ENCODE peak calls at places on chromosomes 2 and 18, in eight cellular contexts. S, Y, W, E, A, L, X and T are unnamed samples. For H3K4me1, the result is how much of the 10 kb centered on the place peaks cover.

GRCh38 chr18:42644729-42645131 is 470.8 kb downstream of the RIT2 start:
- DNase-seq in S (peak), E (no peak), L (no peak), Y (peak), W (no peak), A (no peak), X (no peak), T (no peak)

GRCh38 chr2:201220102-201220570 is 37.2 kb downstream of the CASP10 start:
- DNase-seq in L (peak), Y (peak), E (no peak), S (no peak), X (peak), A (no peak), W (no peak), T (no peak)

GRCh38 chr2:49755777-49756176 is 601.5 kb upstream of the FSHR start:
- DNase-seq in A (no peak), X (no peak), E (no peak), S (no peak), L (no peak), W (no peak), Y (no peak), T (no peak)

GRCh38 chr2:182283512-182283911 is 143.3 kb downstream of the PDE1A start:
- DNase-seq in Y (peak), L (no peak), X (no peak), A (no peak), S (peak), E (no peak), W (no peak), T (no peak)

GRCh38 chr2:239853121-239853520 is 172.0 kb downstream of the NDUFA10 start:
- DNase-seq in W (no peak), A (no peak), Y (no peak), E (no peak), L (no peak), X (no peak), S (no peak), T (peak)

GRCh38 chr18:33821503-33821902 is 243.5 kb downstream of the ASXL3 start:
- DNase-seq in L (no peak), X (no peak), Y (peak), W (no peak), A (no peak), S (peak), E (no peak), T (no peak)

GRCh38 chr18:21099442-21099841 is 12.2 kb downstream of the ROCK1 start:
- DNase-seq in S (no peak), X (no peak), L (no peak), A (no peak), Y (no peak), E (no peak), W (no peak), T (no peak)

GRCh38 chr2:96264656-96265348 is 995 bp downstream of the TMEM127 start:
- DNase-seq in A (no peak), L (no peak), W (no peak), E (no peak), S (no peak), X (no peak), Y (peak), T (no peak)

DNA sequence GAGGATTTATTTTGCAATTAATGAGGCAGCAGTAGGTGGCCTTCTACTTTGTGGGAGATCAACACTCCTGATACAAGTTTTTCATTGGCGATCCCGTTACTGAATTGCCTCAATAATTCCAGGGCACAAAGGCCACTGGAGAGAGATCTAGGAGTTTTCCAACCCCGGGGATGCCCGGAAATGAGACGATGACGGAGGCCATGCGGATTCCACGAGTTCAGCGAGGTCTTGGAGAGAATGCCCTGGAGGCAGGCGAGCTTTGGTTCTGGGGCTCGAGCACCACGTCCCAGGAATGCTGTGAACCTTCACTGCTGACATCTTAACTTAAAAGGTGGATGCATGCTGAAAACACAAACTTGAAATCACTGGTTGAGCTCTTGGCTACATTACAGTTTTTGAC is 74.2 kb downstream of the LDLRAD4 start:
- DNase-seq in S (no peak), E (no peak), W (no peak), Y (no peak), A (no peak), X (no peak), L (no peak), T (no peak)
- H3K4me1 ChIP-seq in S (under half), E (under half), W (under half), Y (under half), A (under half), X (under half), L (under half), T (under half)

GRCh38 chr2:85839461-85839860 is 49.3 kb downstream of the ST3GAL5 start:
- DNase-seq in A (no peak), W (no peak), L (no peak), X (no peak), E (no peak), S (no peak), Y (no peak), T (peak)
- H3K4me3 ChIP-seq in A (no peak), W (no peak), L (no peak), X (no peak), E (no peak), S (no peak), Y (no peak), T (no peak)

GRCh38 chr2:135050132-135050531 is 2.0 kb upstream of the RAB3GAP1 start:
- DNase-seq in E (no peak), W (no peak), L (no peak), Y (no peak), S (no peak), X (no peak), A (no peak), T (no peak)
- H3K4me1 ChIP-seq in E (under half), W (under half), L (under half), Y (under half), S (under half), X (half or more), A (under half), T (under half)

GRCh38 chr2:161424179-161424763 is 8.2 kb downstream of the TBR1 start:
- DNase-seq in X (no peak), Y (no peak), W (no peak), S (no peak), L (no peak), A (peak), E (no peak), T (no peak)
- H3K4me3 ChIP-seq in X (peak), Y (no peak), W (peak), S (no peak), L (no peak), A (peak), E (no peak), T (peak)

DNA sequence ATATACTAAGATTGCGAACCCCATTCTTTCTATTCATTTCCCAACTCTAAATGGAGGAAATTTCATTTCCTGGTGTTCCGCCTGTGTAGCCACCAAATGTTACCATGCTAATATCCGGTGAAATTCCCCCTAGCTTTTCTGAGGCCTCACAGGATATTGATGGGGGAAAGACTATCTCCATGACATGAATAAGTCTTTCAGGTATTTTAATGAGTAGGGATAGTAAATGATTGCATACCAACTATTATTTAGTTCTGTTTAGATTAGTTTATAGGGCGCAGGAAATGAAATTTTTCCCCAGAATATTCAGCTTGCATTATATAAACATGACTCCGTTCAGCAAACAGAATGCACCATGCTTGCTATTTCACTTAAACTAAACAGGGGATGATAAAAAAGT is 55.4 kb downstream of the COL5A2 start:
- DNase-seq in E (no peak), L (no peak), Y (peak), X (no peak), W (no peak), S (no peak), A (no peak), T (no peak)
- H3K4me1 ChIP-seq in E (under half), L (under half), Y (under half), X (under half), W (under half), S (under half), A (under half), T (under half)

GRCh38 chr2:235496239-235496621 is 2.4 kb downstream of the AGAP1 start:
- DNase-seq in E (no peak), L (no peak), W (no peak), X (no peak), Y (peak), A (no peak), S (peak), T (no peak)
- H3K4me3 ChIP-seq in E (peak), L (no peak), W (peak), X (peak), Y (peak), A (peak), S (peak), T (no peak)

DNA sequence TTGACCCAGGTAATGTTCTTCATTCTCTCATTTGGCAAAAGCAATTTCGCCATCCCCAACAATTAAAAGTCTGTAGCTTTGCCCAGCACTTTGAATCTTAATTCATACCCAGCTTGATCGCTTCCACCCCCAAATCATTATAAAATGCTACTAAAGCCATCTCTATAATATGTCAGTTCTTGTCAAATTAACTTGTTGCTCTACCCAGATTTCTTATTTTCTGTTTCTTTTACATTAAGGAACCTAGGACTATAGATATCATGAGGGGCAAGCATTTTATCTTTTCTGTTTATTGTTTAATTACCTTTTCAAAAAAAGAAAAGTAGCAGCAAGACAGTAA is 6.1 kb upstream of the POU3F3 start:
- DNase-seq in L (no peak), Y (no peak), S (no peak), X (no peak), A (no peak), E (no peak), W (no peak), T (no peak)
- H3K4me1 ChIP-seq in L (under half), Y (under half), S (under half), X (under half), A (under half), E (under half), W (under half), T (under half)

GRCh38 chr18:23523429-23524212 is 20.3 kb downstream of the RMC1 start:
- DNase-seq in X (no peak), S (peak), Y (peak), W (no peak), E (no peak), A (no peak), L (no peak), T (no peak)
- H3K4me3 ChIP-seq in X (no peak), S (no peak), Y (no peak), W (no peak), E (no peak), A (no peak), L (no peak), T (no peak)

GRCh38 chr18:32095156-32095555 is 3.5 kb downstream of the RNF138 start:
- DNase-seq in A (no peak), S (no peak), L (no peak), Y (no peak), X (no peak), W (no peak), E (no peak), T (no peak)
- H3K4me1 ChIP-seq in A (under half), S (under half), L (under half), Y (under half), X (half or more), W (under half), E (under half), T (under half)